ENCODE peak calls at places on chromosomes 4 and X, in ten cellular contexts. C is mesothelial cell of epicardium; A is kidney; Z is GM10248; Y is type B pancreatic cell; U is NB4; L is fibroblast of lung; O is CD8-positive, alpha-beta T cell; J is transverse colon; X is bronchial epithelial cell. N is an unnamed sample.
A peak's percentile ranks its signal among the peaks of the same experiment; 100 is the strongest.

GRCh38 chr4:7207791-7208231 is 15.5 kb downstream of the SORCS2 start:
- DNase-seq in X (no peak), Y (no peak), U (no peak), Z (no peak), O (no peak), A (peak; percentile 57), L (no peak), J (no peak), C (no peak), N (no peak)

GRCh38 chr4:181432347-181432746 is 810.9 kb upstream of the TENM3 start:
- DNase-seq in U (no peak), J (no peak), O (no peak), Z (no peak), A (no peak), L (no peak), Y (no peak), C (no peak), X (no peak), N (no peak)

GRCh38 chr4:26094911-26095310 is 180.9 kb downstream of the SMIM20 start:
- DNase-seq in O (no peak), U (no peak), Z (no peak), X (no peak), A (no peak), C (no peak), L (peak; percentile 64), Y (no peak), J (no peak), N (no peak)

GRCh38 chr4:140884431-140885058 is 128.4 kb upstream of the TBC1D9 start:
- DNase-seq in A (no peak), C (no peak), L (peak; percentile 84), X (peak; percentile 67), Y (no peak), J (peak; percentile 43), U (peak; percentile 66), Z (peak; percentile 70), O (no peak), N (peak; percentile 60)

GRCh38 chr4:95283320-95283719 is 265.5 kb downstream of the UNC5C start:
- DNase-seq in O (no peak), X (no peak), Y (no peak), J (no peak), C (no peak), Z (no peak), L (no peak), U (no peak), A (no peak), N (no peak)

GRCh38 chr4:38842998-38843397 is 13.6 kb downstream of the TLR6 start:
- DNase-seq in A (no peak), L (no peak), Y (no peak), X (no peak), C (no peak), U (no peak), J (no peak), Z (no peak), O (no peak), N (no peak)

GRCh38 chr4:53313510-53313909 is 52.4 kb downstream of the SCFD2 start:
- DNase-seq in X (peak; percentile 16), J (no peak), C (no peak), Z (no peak), U (peak; percentile 37), A (no peak), O (no peak), L (peak; percentile 66), Y (no peak), N (no peak)

GRCh38 chr4:57501715-57502114 is 391.5 kb upstream of the IGFBP7 start:
- DNase-seq in A (no peak), L (peak; percentile 1), Y (no peak), Z (no peak), C (peak; percentile 44), X (peak; percentile 29), U (no peak), J (no peak), O (no peak), N (no peak)

GRCh38 chrX:124239911-124240310 is 92.5 kb upstream of the TEX13D start:
- DNase-seq in O (no peak), X (no peak), Y (no peak), Z (peak; percentile 25), L (no peak), C (no peak), A (no peak), J (no peak), U (no peak), N (no peak)

GRCh38 chr4:61533140-61533539 is 333.0 kb downstream of the ADGRL3 start:
- DNase-seq in X (peak; percentile 92), Y (no peak), A (no peak), U (no peak), O (no peak), C (no peak), J (no peak), Z (no peak), L (no peak), N (no peak)

GRCh38 chr4:121791481-121791880 is 9.6 kb upstream of the EXOSC9 start:
- DNase-seq in Z (no peak), A (no peak), U (no peak), X (no peak), L (peak; percentile 59), Y (no peak), O (no peak), J (no peak), C (no peak), N (no peak)

GRCh38 chr4:114200026-114200425 is 220.6 kb upstream of the ARSJ start:
- DNase-seq in J (no peak), U (no peak), C (no peak), Z (no peak), O (no peak), L (no peak), Y (no peak), X (no peak), A (no peak), N (no peak)

GRCh38 chr4:32340591-32340990 is 1620.4 kb downstream of the PCDH7 start:
- DNase-seq in Z (no peak), A (no peak), C (no peak), O (no peak), J (no peak), U (no peak), Y (no peak), X (no peak), L (no peak), N (no peak)
- TF ChIP-seq CTCF in Z (no peak), A (no peak), C (no peak), O (no peak), J (no peak), U (no peak), Y (no peak), X (no peak), L (no peak), N (no peak)

DNA sequence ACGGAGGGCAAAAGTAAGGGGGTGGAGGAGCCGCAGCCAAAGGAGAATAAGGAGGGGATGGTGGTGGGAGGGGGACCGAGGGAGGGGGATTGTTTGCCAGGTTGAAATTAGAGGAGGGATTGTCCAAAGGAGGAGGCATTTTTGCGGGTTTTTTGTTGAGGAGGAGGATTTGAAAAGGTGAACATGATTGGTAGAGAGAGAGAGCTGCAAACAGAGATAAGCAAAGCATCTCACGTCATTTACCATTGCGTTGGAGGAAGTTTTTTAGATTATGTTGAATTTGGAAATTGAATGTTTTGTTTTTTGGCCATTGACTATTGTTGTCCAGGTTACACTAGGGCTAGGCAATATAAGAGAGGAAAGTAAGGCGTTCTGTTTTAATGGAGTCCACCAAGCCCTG is 54.5 kb upstream of the ABCB7 start:
- DNase-seq in L (no peak), Y (no peak), X (no peak), A (no peak), C (no peak), O (no peak), Z (no peak), J (no peak), U (no peak), N (no peak)
- TF ChIP-seq CTCF in L (no peak), Y (no peak), X (no peak), A (no peak), C (no peak), O (no peak), Z (no peak), J (no peak), U (no peak), N (no peak)

DNA sequence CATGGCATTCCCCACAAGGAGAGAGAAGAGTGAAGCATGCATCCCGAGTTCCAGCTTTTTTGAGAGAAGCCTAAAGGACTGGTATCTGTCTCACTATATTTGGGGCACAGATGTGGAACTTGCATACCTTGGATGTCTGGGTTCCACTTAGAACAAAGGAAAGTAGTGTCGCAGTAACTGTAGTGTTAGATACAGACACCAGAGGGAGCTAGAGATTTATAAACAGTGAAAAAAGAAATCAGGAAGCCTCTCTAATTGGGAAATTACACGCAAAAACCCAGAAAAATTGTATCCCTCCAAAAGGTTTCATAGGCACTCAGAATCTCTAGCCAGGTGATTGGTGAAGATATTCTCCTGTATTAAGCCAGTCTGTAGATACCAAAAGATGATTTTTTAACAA is 34.4 kb downstream of the AGTR2 start:
- DNase-seq in A (no peak), Z (no peak), O (no peak), X (peak; percentile 7), Y (no peak), J (no peak), U (peak; percentile 11), L (peak; percentile 22), C (no peak), N (peak; percentile 14)
- TF ChIP-seq CTCF in A (peak; percentile 47), Z (no peak), O (no peak), X (peak; percentile 45), Y (peak; percentile 90), J (peak; percentile 55), U (peak; percentile 49), L (peak; percentile 23), C (peak; percentile 87), N (peak; percentile 66)

GRCh38 chrX:103831803-103832544 is at the start of gene RAB9B:
- DNase-seq in Z (peak; percentile 70), L (peak; percentile 33), O (peak; percentile 10), A (peak; percentile 78), J (peak; percentile 68), Y (peak; percentile 68), X (peak; percentile 28), U (peak; percentile 7), C (peak; percentile 59), N (peak; percentile 34)

GRCh38 chrX:103825881-103826280 is 6.2 kb downstream of the RAB9B start:
- DNase-seq in J (no peak), L (no peak), C (no peak), X (no peak), Z (no peak), U (no peak), Y (no peak), O (no peak), A (no peak), N (no peak)

GRCh38 chrX:103830848-103831247 is 1.2 kb downstream of the RAB9B start:
- DNase-seq in Z (no peak), Y (no peak), U (no peak), C (no peak), L (no peak), O (no peak), J (no peak), A (no peak), X (no peak), N (no peak)

GRCh38 chrX:103831342-103831802 is 685 bp downstream of the RAB9B start:
- DNase-seq in Z (no peak), U (no peak), J (no peak), C (no peak), Y (no peak), O (peak; percentile 66), X (no peak), A (no peak), L (no peak), N (peak; percentile 69)

DNA sequence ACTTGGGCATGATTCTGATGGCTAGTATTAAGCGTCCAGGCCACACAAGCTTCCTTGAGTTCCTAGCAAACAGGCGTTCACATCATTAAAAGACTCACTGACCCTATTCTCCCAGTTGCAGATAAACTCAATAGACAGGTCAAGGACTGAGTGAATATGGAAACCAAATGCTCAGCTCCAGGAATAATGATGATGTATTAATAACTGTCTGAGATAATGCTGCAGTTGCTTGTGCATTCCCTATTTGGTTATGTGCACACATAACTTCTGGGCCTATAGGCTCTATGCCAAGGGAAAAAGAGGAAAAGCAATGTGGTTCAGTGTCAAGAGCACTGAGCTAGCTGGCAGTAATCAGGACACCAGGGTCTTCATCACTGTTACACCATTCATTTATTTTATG is 3.5 kb downstream of the RAB9B start:
- DNase-seq in C (no peak), A (no peak), X (no peak), L (no peak), Z (no peak), U (no peak), Y (no peak), O (no peak), J (no peak), N (no peak)
- TF ChIP-seq CTCF in C (no peak), A (no peak), X (no peak), L (no peak), Z (no peak), U (no peak), Y (no peak), O (no peak), J (no peak), N (no peak)